ENCODE peak calls at places on chromosomes 12 and 14, in ten cellular contexts. A, E, D, O, X, Y, R, C, Q and B are unnamed samples. For H3K27me3, the result is how much of the 10 kb centered on the place peaks cover.

GRCh38 chr12:75558262-75558661 is 46.9 kb upstream of the KRR1 start:
- DNase-seq in R (no peak), O (no peak), E (no peak), C (no peak), X (no peak), Y (no peak), D (no peak), A (no peak), Q (no peak), B (no peak)

GRCh38 chr14:69693145-69693544 is 73.8 kb upstream of the SRSF5 start:
- DNase-seq in O (no peak), A (peak), R (no peak), Y (no peak), C (peak), Q (no peak), X (peak), D (no peak), E (no peak), B (no peak)

GRCh38 chr12:105617141-105617540 is 286.6 kb downstream of the C12orf75 start:
- DNase-seq in Y (no peak), X (no peak), Q (no peak), O (no peak), A (no peak), C (no peak), R (no peak), E (no peak), D (no peak), B (no peak)

GRCh38 chr12:108394196-108394595 is 55.1 kb upstream of the CMKLR1 start:
- DNase-seq in Q (peak), C (no peak), D (peak), O (no peak), R (no peak), E (no peak), Y (no peak), X (peak), A (no peak), B (no peak)

GRCh38 chr14:31126680-31127079 is 80.9 kb downstream of the HECTD1 start:
- DNase-seq in E (no peak), C (no peak), X (no peak), O (no peak), D (no peak), R (no peak), Y (no peak), Q (no peak), A (no peak), B (no peak)

GRCh38 chr14:69363055-69363454 is 35.0 kb downstream of the ERH start:
- DNase-seq in Y (no peak), C (peak), X (peak), D (no peak), A (no peak), O (no peak), Q (peak), E (no peak), R (no peak), B (peak)

GRCh38 chr12:118119449-118119879 is 15.7 kb upstream of the VSIG10 start:
- DNase-seq in R (no peak), C (no peak), O (no peak), D (no peak), E (no peak), X (no peak), Y (no peak), Q (no peak), A (no peak), B (peak)

GRCh38 chr14:76331328-76332011 is 44.5 kb upstream of the ESRRB start:
- DNase-seq in D (no peak), A (no peak), Q (no peak), X (no peak), E (no peak), C (no peak), R (no peak), Y (no peak), O (no peak), B (no peak)

GRCh38 chr12:88944403-88944802 is 364.1 kb upstream of the KITLG start:
- DNase-seq in O (no peak), Y (no peak), R (no peak), D (no peak), X (no peak), C (no peak), A (no peak), E (no peak), Q (no peak), B (no peak)

GRCh38 chr12:57779736-57780135 is 2.9 kb upstream of the TSFM start:
- DNase-seq in Q (no peak), X (no peak), A (no peak), D (no peak), R (no peak), C (no peak), O (no peak), Y (no peak), E (no peak), B (no peak)

GRCh38 chr12:121823101-121823726 is 19.4 kb downstream of the SETD1B start:
- DNase-seq in A (no peak), X (no peak), Y (no peak), C (no peak), D (no peak), O (no peak), Q (no peak), R (no peak), E (no peak), B (peak)

GRCh38 chr14:49654511-49654910 is 19.5 kb upstream of the DNAAF2 start:
- DNase-seq in R (no peak), D (no peak), E (no peak), C (no peak), O (no peak), Y (no peak), Q (no peak), X (no peak), A (no peak), B (no peak)

GRCh38 chr12:79547044-79547734 is 143.6 kb downstream of the PAWR start:
- DNase-seq in O (no peak), Q (no peak), C (peak), Y (no peak), X (no peak), R (peak), E (no peak), D (no peak), A (no peak), B (peak)

GRCh38 chr12:92025462-92026207 is 120.0 kb downstream of the BTG1 start:
- DNase-seq in O (no peak), Q (no peak), E (no peak), A (no peak), C (no peak), Y (no peak), D (no peak), X (no peak), R (no peak), B (no peak)

GRCh38 chr12:107557589-107558100 is 128.0 kb upstream of the PWP1 start:
- DNase-seq in A (no peak), E (no peak), C (no peak), D (no peak), O (no peak), R (no peak), Q (no peak), X (no peak), Y (no peak), B (no peak)

GRCh38 chr14:79764288-79764687 is 447.0 kb downstream of the DIO2 start:
- DNase-seq in Y (no peak), E (no peak), Q (no peak), O (no peak), X (no peak), R (no peak), C (no peak), D (no peak), A (no peak), B (no peak)

GRCh38 chr12:77992760-77993159 is 162.1 kb downstream of the NAV3 start:
- DNase-seq in X (no peak), C (no peak), O (no peak), A (no peak), D (no peak), R (no peak), E (no peak), Y (no peak), Q (no peak), B (no peak)

GRCh38 chr12:93943766-93944165 is 204.6 kb upstream of the PLXNC1 start:
- DNase-seq in C (no peak), E (no peak), X (peak), Q (peak), A (no peak), D (no peak), R (no peak), Y (no peak), O (no peak), B (no peak)

GRCh38 chr12:69966409-69966808 is 141.4 kb downstream of the MYRFL start:
- DNase-seq in R (no peak), X (peak), C (peak), Q (peak), D (peak), Y (peak), A (no peak), O (no peak), E (no peak), B (no peak)

GRCh38 chr12:2034633-2035420 is 18.0 kb upstream of the CACNA1C start:
- DNase-seq in X (peak), E (peak), Q (peak), A (peak), R (peak), O (peak), Y (peak), D (peak), C (peak), B (peak)

GRCh38 chr14:100709252-100709955 is 17.3 kb upstream of the DLK1 start:
- DNase-seq in X (peak), C (peak), D (peak), Y (no peak), R (no peak), O (no peak), Q (no peak), A (no peak), E (no peak), B (peak)
- H3K4me3 ChIP-seq in X (peak), C (no peak), D (no peak), Y (no peak), R (no peak), O (no peak), Q (peak), A (peak), E (no peak), B (peak)

GRCh38 chr12:26121841-26122680 is 2.8 kb downstream of the BHLHE41 start:
- DNase-seq in X (peak), R (no peak), D (no peak), Q (peak), O (no peak), C (peak), A (no peak), Y (peak), E (no peak), B (peak)
- H3K27me3 ChIP-seq in X (under half), R (half or more), D (under half), Q (under half), O (under half), C (under half), A (under half), Y (under half), E (under half), B (half or more)

GRCh38 chr12:5948696-5949095 is 3.6 kb upstream of the ANO2 start:
- DNase-seq in Q (no peak), R (no peak), Y (no peak), X (no peak), O (no peak), C (no peak), E (no peak), A (no peak), D (no peak), B (no peak)

GRCh38 chr12:5944053-5944452 is 1.0 kb downstream of the ANO2 start:
- DNase-seq in Y (no peak), X (no peak), C (no peak), R (no peak), Q (no peak), O (no peak), E (no peak), D (no peak), A (no peak), B (no peak)

GRCh38 chr12:5946388-5946787 is 1.3 kb upstream of the ANO2 start:
- DNase-seq in Q (no peak), O (no peak), C (no peak), D (no peak), A (no peak), R (no peak), Y (no peak), E (no peak), X (no peak), B (no peak)

GRCh38 chr12:5944688-5945070 is 380 bp downstream of the ANO2 start:
- DNase-seq in X (no peak), A (no peak), R (no peak), C (no peak), O (no peak), D (no peak), Q (no peak), Y (no peak), E (no peak), B (peak)

GRCh38 chr12:5945071-5946008 is at the start of gene ANO2:
- DNase-seq in A (no peak), R (peak), O (no peak), Q (no peak), E (no peak), X (peak), C (no peak), Y (no peak), D (no peak), B (peak)
- H3K4me3 ChIP-seq in A (peak), R (peak), O (no peak), Q (peak), E (no peak), X (peak), C (no peak), Y (peak), D (no peak), B (peak)

GRCh38 chr12:117100251-117100650 is 1.0 kb upstream of the TESC start:
- DNase-seq in A (no peak), X (no peak), E (no peak), Q (no peak), Y (peak), O (no peak), D (no peak), R (peak), C (peak), B (peak)
- H3K27me3 ChIP-seq in A (under half), X (under half), E (under half), Q (under half), Y (under half), O (under half), D (under half), R (half or more), C (under half), B (under half)